ENCODE peak calls at places on chromosomes 4 and X, in four cellular contexts. F is WERI-Rb-1, Z is suprapubic skin, Q is left lung. D is an unnamed sample.

GRCh38 chr4:53196872-53197759 is 168.7 kb downstream of the SCFD2 start:
- DNase-seq in F (no peak), Q (no peak), Z (no peak), D (no peak)

GRCh38 chrX:30635630-30636029 is 17.6 kb upstream of the GK start:
- DNase-seq in Q (no peak), F (no peak), Z (no peak), D (no peak)

GRCh38 chr4:74933562-74934015 is 673 bp downstream of the PARM1 start:
- DNase-seq in Q (no peak), F (no peak), Z (no peak), D (no peak)

GRCh38 chr4:47386146-47386545 is 77.4 kb downstream of the COMMD8 start:
- DNase-seq in Z (no peak), F (no peak), Q (no peak), D (no peak)

GRCh38 chrX:29478336-29479069 is 736.9 kb upstream of the MAGEB2 start:
- DNase-seq in Z (no peak), Q (no peak), F (peak; percentile 39), D (no peak)

GRCh38 chr4:101651778-101652177 is 138.8 kb upstream of the BANK1 start:
- DNase-seq in F (no peak), Z (no peak), Q (no peak), D (no peak)

GRCh38 chr4:43337707-43338106 is 445.2 kb downstream of the GRXCR1 start:
- DNase-seq in Q (no peak), Z (no peak), F (no peak), D (no peak)

GRCh38 chr4:118173956-118174355 is 139.7 kb downstream of the NDST3 start:
- DNase-seq in Z (no peak), F (no peak), Q (no peak), D (no peak)

GRCh38 chrX:77749695-77750094 is 36.3 kb downstream of the ATRX start:
- DNase-seq in Z (no peak), Q (no peak), F (no peak), D (no peak)

GRCh38 chrX:106959897-106960296 is 39.7 kb downstream of the CLDN2 start:
- DNase-seq in Z (no peak), F (no peak), Q (no peak), D (no peak)

GRCh38 chr4:93828332-93828829 is at the start of gene ATOH1:
- DNase-seq in Q (no peak), Z (no peak), F (peak; percentile 52), D (peak; percentile 72)

GRCh38 chrX:135632353-135632752 is 81.1 kb upstream of the CT45A1 start:
- DNase-seq in F (no peak), Z (no peak), Q (no peak), D (no peak)

GRCh38 chr4:168678751-168679366 is 182.0 kb downstream of the PALLD start:
- DNase-seq in Z (no peak), F (no peak), Q (no peak), D (no peak)